ENCODE peak calls at places on chromosome 7, in eight cellular contexts. X is kidney, T is AG10803, G is H7, C is AG08396, Y is T-helper 1 cell, V is T-helper 9 cell, P is NCI-H510A treated with DMSO at 0.1 percent for 48 hours. O is an unnamed sample.

GRCh38 chr7:105691029-105691691 is 109.9 kb upstream of the EFCAB10 start:
- DNase-seq in X (no peak), T (peak; percentile 21), G (no peak), C (peak; percentile 32), Y (peak; percentile 83), V (peak; percentile 18), P (no peak), O (no peak)

GRCh38 chr7:21746949-21747348 is 198.8 kb downstream of the CDCA7L start:
- DNase-seq in X (no peak), T (no peak), G (no peak), C (no peak), Y (no peak), V (no peak), P (no peak), O (no peak)

GRCh38 chr7:69749994-69750393 is 151.7 kb downstream of the AUTS2 start:
- DNase-seq in X (no peak), T (no peak), G (no peak), C (no peak), Y (no peak), V (no peak), P (no peak), O (no peak)

GRCh38 chr7:36272567-36273269 is 116.9 kb upstream of the ANLN start:
- DNase-seq in X (no peak), T (no peak), G (no peak), C (no peak), Y (no peak), V (no peak), P (no peak), O (no peak)

GRCh38 chr7:34067406-34067805 is 162.1 kb downstream of the BMPER start:
- DNase-seq in X (no peak), T (no peak), G (no peak), C (no peak), Y (no peak), V (no peak), P (no peak), O (no peak)

GRCh38 chr7:154304740-154305679 is 252.8 kb downstream of the DPP6 start:
- DNase-seq in X (no peak), T (no peak), G (peak; percentile 94), C (no peak), Y (no peak), V (no peak), P (no peak), O (peak; percentile 49)

GRCh38 chr7:22885824-22886255 is 63.2 kb upstream of the TOMM7 start:
- DNase-seq in X (no peak), T (peak; percentile 40), G (no peak), C (no peak), Y (peak; percentile 95), V (no peak), P (no peak), O (no peak)

GRCh38 chr7:141218941-141219340 is 145.1 kb downstream of the TMEM178B start:
- DNase-seq in X (no peak), T (no peak), G (no peak), C (no peak), Y (no peak), V (no peak), P (no peak), O (no peak)

GRCh38 chr7:15461576-15461975 is 100.2 kb downstream of the AGMO start:
- DNase-seq in X (no peak), T (peak; percentile 93), G (no peak), C (peak; percentile 34), Y (no peak), V (no peak), P (no peak), O (no peak)

GRCh38 chr7:105493928-105494325 is 28.1 kb downstream of the PUS7 start:
- DNase-seq in X (no peak), T (peak; percentile 92), G (no peak), C (peak; percentile 80), Y (no peak), V (no peak), P (no peak), O (no peak)

GRCh38 chr7:6651866-6652445 is 14.8 kb downstream of the ZNF316 start:
- DNase-seq in X (no peak), T (no peak), G (peak; percentile 30), C (peak; percentile 5), Y (no peak), V (no peak), P (no peak), O (no peak)

GRCh38 chr7:157650131-157650631 is 313.4 kb downstream of the DNAJB6 start:
- DNase-seq in X (peak; percentile 68), T (no peak), G (peak; percentile 63), C (no peak), Y (no peak), V (no peak), P (no peak), O (no peak)

GRCh38 chr7:159093351-159093971 is 51.2 kb downstream of the VIPR2 start:
- DNase-seq in X (no peak), T (no peak), G (no peak), C (no peak), Y (no peak), V (no peak), P (no peak), O (no peak)

GRCh38 chr7:81627565-81628287 is 142.1 kb downstream of the HGF start:
- DNase-seq in X (no peak), T (no peak), G (no peak), C (no peak), Y (no peak), V (no peak), P (no peak), O (no peak)

GRCh38 chr7:145884716-145885514 is 231.7 kb upstream of the CNTNAP2 start:
- DNase-seq in X (no peak), T (no peak), G (no peak), C (no peak), Y (no peak), V (no peak), P (peak; percentile 71), O (no peak)

GRCh38 chr7:119545118-119545517 is 727.9 kb upstream of the KCND2 start:
- DNase-seq in X (no peak), T (no peak), G (no peak), C (no peak), Y (no peak), V (no peak), P (peak; percentile 7), O (no peak)

GRCh38 chr7:131827421-131827820 is 271.0 kb upstream of the PODXL start:
- DNase-seq in X (no peak), T (no peak), G (no peak), C (no peak), Y (no peak), V (no peak), P (no peak), O (no peak)

GRCh38 chr7:112232212-112232978 is 25.9 kb downstream of the ZNF277 start:
- DNase-seq in X (no peak), T (no peak), G (no peak), C (no peak), Y (no peak), V (no peak), P (no peak), O (no peak)

O was measured in G401.